ENCODE peak calls at places on chromosome 7, in eight cellular contexts. K, S, H, O, N, F, G and Y are unnamed samples.

GRCh38 chr7:81956520-81956919 is 186.7 kb upstream of the HGF start:
- DNase-seq in H (peak), O (peak), F (no peak), K (peak), N (no peak), G (peak), S (no peak), Y (no peak)

GRCh38 chr7:112105584-112106540 is 100.3 kb downstream of the DOCK4 start:
- DNase-seq in K (no peak), G (no peak), F (no peak), H (no peak), S (no peak), O (no peak), N (no peak), Y (no peak)

GRCh38 chr7:148334959-148335577 is 255.5 kb upstream of the C7orf33 start:
- DNase-seq in N (no peak), F (no peak), S (no peak), G (no peak), O (no peak), H (no peak), K (peak), Y (no peak)

GRCh38 chr7:74092964-74093339 is 9.3 kb downstream of the LIMK1 start:
- DNase-seq in H (peak), N (peak), S (peak), K (no peak), O (no peak), F (no peak), G (peak), Y (peak)

GRCh38 chr7:101903505-101903849 is 86.1 kb downstream of the CUX1 start:
- DNase-seq in N (no peak), K (no peak), O (no peak), S (no peak), F (no peak), H (no peak), G (no peak), Y (no peak)

GRCh38 chr7:35533877-35534276 is 161.1 kb downstream of the HERPUD2 start:
- DNase-seq in H (no peak), G (no peak), N (no peak), S (no peak), F (no peak), K (no peak), O (no peak), Y (no peak)

GRCh38 chr7:95527033-95527775 is 41.5 kb downstream of the ASB4 start:
- DNase-seq in S (no peak), H (peak), N (peak), K (peak), O (peak), F (peak), G (peak), Y (no peak)

GRCh38 chr7:74483402-74484336 is 30.0 kb downstream of the GTF2IRD1 start:
- DNase-seq in K (peak), N (peak), O (no peak), H (no peak), S (no peak), G (peak), F (no peak), Y (no peak)

GRCh38 chr7:16409777-16410176 is 11.6 kb downstream of the CRPPA start:
- DNase-seq in O (no peak), F (no peak), N (no peak), H (no peak), K (no peak), S (no peak), G (peak), Y (no peak)

GRCh38 chr7:38839846-38840245 is 69.1 kb downstream of the VPS41 start:
- DNase-seq in O (no peak), K (no peak), G (peak), S (no peak), N (peak), H (no peak), F (no peak), Y (no peak)

GRCh38 chr7:37818023-37818422 is 30.4 kb upstream of the NME8 start:
- DNase-seq in H (no peak), N (no peak), F (no peak), S (no peak), O (no peak), K (no peak), G (no peak), Y (no peak)

GRCh38 chr7:138493535-138493934 is 33.5 kb downstream of the TRIM24 start:
- DNase-seq in F (no peak), O (no peak), K (no peak), H (no peak), S (no peak), N (no peak), G (no peak), Y (no peak)

GRCh38 chr7:103862302-103863035 is 127.0 kb downstream of the RELN start:
- DNase-seq in F (no peak), O (no peak), S (no peak), K (no peak), N (no peak), G (no peak), H (no peak), Y (no peak)

GRCh38 chr7:39950473-39951155 is 558 bp downstream of the CDK13 start:
- DNase-seq in K (peak), N (peak), F (no peak), G (peak), O (no peak), S (peak), H (peak), Y (peak)

GRCh38 chr7:16984346-16984745 is 102.6 kb upstream of the AGR3 start:
- DNase-seq in S (no peak), G (no peak), O (no peak), K (no peak), N (no peak), F (no peak), H (no peak), Y (no peak)

GRCh38 chr7:47544416-47544815 is 37.5 kb downstream of the TNS3 start:
- DNase-seq in O (no peak), H (no peak), G (no peak), S (no peak), K (no peak), N (no peak), F (no peak), Y (no peak)

GRCh38 chr7:50939026-50939425 is 156.3 kb upstream of the GRB10 start:
- DNase-seq in H (no peak), S (no peak), G (peak), O (no peak), N (no peak), K (peak), F (no peak), Y (no peak)

GRCh38 chr7:106485031-106485551 is 175.9 kb downstream of the CCDC71L start:
- DNase-seq in H (no peak), N (no peak), O (no peak), S (no peak), K (peak), F (no peak), G (peak), Y (peak)

GRCh38 chr7:157613575-157614322 is 276.9 kb downstream of the DNAJB6 start:
- DNase-seq in F (no peak), G (no peak), K (no peak), N (no peak), H (no peak), O (no peak), S (no peak), Y (no peak)

GRCh38 chr7:157612664-157613561 is 276.1 kb downstream of the DNAJB6 start:
- DNase-seq in N (peak), H (no peak), K (no peak), S (no peak), G (no peak), F (no peak), O (no peak), Y (no peak)

GRCh38 chr7:157611341-157611740 is 274.5 kb downstream of the DNAJB6 start:
- DNase-seq in H (no peak), G (no peak), O (no peak), N (no peak), S (no peak), K (no peak), F (no peak), Y (no peak)

GRCh38 chr7:157610671-157611295 is 274.0 kb downstream of the DNAJB6 start:
- DNase-seq in N (no peak), S (no peak), G (no peak), F (no peak), H (no peak), K (no peak), O (no peak), Y (no peak)

GRCh38 chr7:157612009-157612663 is 275.3 kb downstream of the DNAJB6 start:
- DNase-seq in F (no peak), O (no peak), H (no peak), G (no peak), N (no peak), S (no peak), K (no peak), Y (no peak)
- H3K4me3 ChIP-seq in F (no peak), O (no peak), H (no peak), G (no peak), N (peak), S (peak), K (no peak), Y (no peak)

DNA sequence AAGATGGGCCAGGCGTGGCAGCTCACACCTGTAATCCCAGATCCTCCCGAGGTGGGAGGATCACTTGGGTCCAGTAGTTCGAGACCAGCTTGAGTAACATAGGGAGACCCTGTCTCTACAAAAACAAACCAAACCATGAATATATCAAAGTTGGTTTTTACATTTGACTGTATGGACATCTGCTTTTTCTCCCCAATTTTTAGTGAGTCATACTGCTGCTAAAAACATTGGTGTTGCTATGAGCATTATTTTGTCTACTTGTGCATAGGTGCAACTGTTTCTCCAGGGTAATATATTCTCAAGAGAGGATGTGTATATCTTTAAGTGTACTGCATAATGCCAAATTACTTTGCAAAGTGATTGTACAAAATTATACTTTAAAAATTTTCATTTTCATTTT is 769 bp upstream of the TMEM248 start:
- DNase-seq in S (no peak), K (no peak), O (no peak), H (no peak), G (no peak), F (no peak), N (no peak), Y (no peak)
- H3K4me3 ChIP-seq in S (peak), K (peak), O (peak), H (peak), G (no peak), F (peak), N (peak), Y (peak)

GRCh38 chr7:157409149-157409752 is 72.4 kb downstream of the DNAJB6 start:
- DNase-seq in N (no peak), H (no peak), F (no peak), G (no peak), K (no peak), S (no peak), O (no peak), Y (no peak)
- H3K4me3 ChIP-seq in N (no peak), H (no peak), F (no peak), G (no peak), K (no peak), S (no peak), O (no peak), Y (no peak)

GRCh38 chr7:120539321-120539720 is 266.3 kb downstream of the KCND2 start:
- DNase-seq in K (no peak), G (no peak), S (no peak), H (no peak), F (no peak), O (no peak), N (no peak), Y (no peak)

GRCh38 chr7:120538335-120538734 is 265.4 kb downstream of the KCND2 start:
- DNase-seq in N (no peak), K (no peak), H (no peak), F (no peak), S (no peak), G (no peak), O (no peak), Y (no peak)
- H3K4me3 ChIP-seq in N (no peak), K (no peak), H (no peak), F (no peak), S (no peak), G (no peak), O (no peak), Y (no peak)

GRCh38 chr7:116327751-116328150 is 117.4 kb downstream of the TES start:
- DNase-seq in F (no peak), G (peak), O (peak), S (no peak), H (no peak), N (no peak), K (peak), Y (no peak)
- H3K4me3 ChIP-seq in F (no peak), G (no peak), O (no peak), S (no peak), H (no peak), N (no peak), K (no peak), Y (no peak)

GRCh38 chr7:1457949-1458675 is 1.2 kb downstream of the MICALL2 start:
- DNase-seq in H (no peak), K (no peak), G (no peak), N (no peak), O (no peak), F (no peak), S (no peak), Y (no peak)
- H3K4me3 ChIP-seq in H (peak), K (peak), G (peak), N (peak), O (peak), F (peak), S (peak), Y (no peak)

DNA sequence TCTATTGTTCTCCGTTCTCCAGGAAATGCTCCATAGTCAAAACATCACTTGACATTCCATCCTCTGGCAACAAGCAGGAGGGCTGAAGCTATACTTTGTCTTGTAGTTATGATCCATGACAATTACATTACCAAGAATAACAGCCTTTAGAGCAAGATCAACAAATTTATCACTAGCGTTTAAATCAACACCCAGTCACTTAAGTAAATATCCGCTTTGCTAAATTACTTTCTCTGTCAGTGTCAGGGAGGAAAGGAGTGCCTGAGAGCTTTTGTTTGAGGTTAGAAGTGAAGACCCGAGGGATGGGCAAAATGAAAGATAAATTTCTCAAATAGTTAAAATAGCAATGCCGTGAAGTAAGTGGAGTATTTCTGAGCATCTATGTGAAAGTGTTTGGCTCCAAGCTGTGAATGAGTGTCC is 236.1 kb upstream of the BMPER start:
- DNase-seq in O (no peak), S (no peak), F (no peak), K (no peak), G (no peak), H (no peak), N (no peak), Y (no peak)
- H3K4me3 ChIP-seq in O (no peak), S (no peak), F (no peak), K (no peak), G (no peak), H (no peak), N (no peak), Y (no peak)